ENCODE peak calls at places on chromosome 7, in ten cellular contexts. P is prostate gland, O is A549, K is suprapubic skin, I is HCT116, Y is adrenal gland, V is stomach, Z is GM12891, Q is gastrocnemius medialis, F is IMR-90. X is an unnamed sample.

GRCh38 chr7:96238474-96238873 is 83.4 kb downstream of the SLC25A13 start:
- DNase-seq in I (no peak), Y (no peak), P (no peak), Q (no peak), O (no peak), V (no peak), Z (no peak), F (no peak), K (no peak), X (no peak)

GRCh38 chr7:155213385-155213784 is 84.3 kb upstream of the INSIG1 start:
- DNase-seq in O (no peak), V (no peak), P (no peak), K (peak), I (no peak), F (peak), Q (no peak), Z (no peak), Y (no peak), X (no peak)

GRCh38 chr7:138848056-138848975 is 50.3 kb upstream of the ATP6V0A4 start:
- DNase-seq in V (no peak), P (no peak), K (no peak), Q (no peak), Y (no peak), I (no peak), F (peak), O (no peak), Z (no peak), X (no peak)

GRCh38 chr7:108650487-108650886 is 80.8 kb downstream of the DNAJB9 start:
- DNase-seq in Y (no peak), Z (no peak), P (no peak), F (peak), V (no peak), K (no peak), I (no peak), Q (no peak), O (no peak), X (no peak)

GRCh38 chr7:134852626-134853025 is 73.2 kb downstream of the CALD1 start:
- DNase-seq in Y (no peak), O (no peak), K (no peak), Z (no peak), F (no peak), Q (no peak), P (peak), V (no peak), I (no peak), X (no peak)

GRCh38 chr7:155930061-155930460 is 117.8 kb upstream of the SHH start:
- DNase-seq in F (no peak), O (no peak), V (peak), K (no peak), P (no peak), Y (peak), I (no peak), Z (no peak), Q (no peak), X (no peak)

GRCh38 chr7:132276986-132277716 is 299.1 kb downstream of the PLXNA4 start:
- DNase-seq in P (no peak), O (peak), Y (no peak), Q (no peak), I (no peak), F (peak), K (no peak), Z (no peak), V (no peak), X (no peak)

GRCh38 chr7:26156454-26157365 is 4.7 kb downstream of the NFE2L3 start:
- DNase-seq in V (no peak), Y (no peak), I (peak), P (no peak), O (peak), Q (no peak), Z (no peak), F (peak), K (no peak), X (peak)

GRCh38 chr7:134024729-134025128 is 102.4 kb upstream of the LRGUK start:
- DNase-seq in I (no peak), V (no peak), Q (no peak), K (no peak), P (peak), O (no peak), Z (no peak), F (peak), Y (no peak), X (no peak)

GRCh38 chr7:140673063-140673769 is 471 bp downstream of the ADCK2 start:
- DNase-seq in Q (peak), F (no peak), Z (peak), I (no peak), O (peak), K (no peak), P (peak), Y (peak), V (peak), X (no peak)

GRCh38 chr7:125670926-125671572 is 741.4 kb upstream of the POT1 start:
- DNase-seq in Y (no peak), Q (no peak), I (peak), O (no peak), V (no peak), K (no peak), P (no peak), F (no peak), Z (no peak), X (no peak)

GRCh38 chr7:85621286-85621685 is 434.4 kb upstream of the SEMA3D start:
- DNase-seq in F (no peak), P (no peak), Q (no peak), Y (no peak), Z (no peak), O (no peak), V (no peak), I (no peak), K (no peak), X (no peak)

GRCh38 chr7:105675873-105676484 is 94.7 kb upstream of the EFCAB10 start:
- DNase-seq in I (no peak), P (no peak), Y (peak), O (no peak), F (no peak), V (peak), Z (no peak), Q (no peak), K (no peak), X (no peak)

GRCh38 chr7:105680505-105681187 is 99.4 kb upstream of the EFCAB10 start:
- DNase-seq in O (no peak), Z (no peak), P (no peak), F (no peak), V (no peak), Y (peak), K (no peak), I (no peak), Q (peak), X (no peak)

GRCh38 chr7:105677803-105678583 is 96.7 kb upstream of the EFCAB10 start:
- DNase-seq in Y (peak), Q (peak), P (no peak), I (no peak), K (no peak), F (no peak), O (no peak), Z (no peak), V (peak), X (no peak)

GRCh38 chr7:105677395-105677701 is 96.1 kb upstream of the EFCAB10 start:
- DNase-seq in F (no peak), O (no peak), Q (no peak), I (no peak), V (no peak), Z (no peak), P (no peak), Y (no peak), K (no peak), X (no peak)

GRCh38 chr7:105678811-105679495 is 97.7 kb upstream of the EFCAB10 start:
- DNase-seq in I (no peak), K (peak), Y (peak), P (peak), O (no peak), Z (no peak), Q (peak), F (peak), V (peak), X (no peak)
- TF ChIP-seq POLR2A in I (no peak), K (no peak), Y (no peak), P (no peak), O (no peak), Z (no peak), Q (peak), F (no peak), V (no peak), X (no peak)

DNA sequence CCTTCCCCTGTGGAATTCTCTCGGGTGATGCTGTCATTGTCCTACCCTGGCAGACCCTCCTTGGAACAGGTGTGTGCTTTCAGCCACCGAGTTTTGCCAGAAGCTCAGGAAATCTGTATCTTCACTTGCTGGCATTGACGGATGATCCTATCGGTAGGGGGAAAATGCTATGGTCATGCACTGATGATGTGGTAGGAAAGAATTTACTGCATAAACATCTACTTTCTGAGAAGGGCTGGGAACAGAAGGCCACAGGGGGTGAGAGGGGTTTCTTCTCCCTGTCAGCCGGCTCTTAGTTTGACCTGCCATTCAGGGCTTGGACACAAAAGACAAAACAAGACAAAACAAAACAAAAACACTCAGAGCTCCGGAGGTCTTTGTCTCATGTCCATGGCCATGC is 43.6 kb upstream of the CARD11 start:
- DNase-seq in Y (no peak), V (no peak), P (no peak), I (no peak), K (no peak), Q (no peak), O (no peak), F (peak), Z (no peak), X (no peak)
- TF ChIP-seq POLR2A in Y (no peak), V (no peak), P (no peak), I (no peak), K (no peak), Q (no peak), O (no peak), F (no peak), Z (no peak), X (no peak)

DNA sequence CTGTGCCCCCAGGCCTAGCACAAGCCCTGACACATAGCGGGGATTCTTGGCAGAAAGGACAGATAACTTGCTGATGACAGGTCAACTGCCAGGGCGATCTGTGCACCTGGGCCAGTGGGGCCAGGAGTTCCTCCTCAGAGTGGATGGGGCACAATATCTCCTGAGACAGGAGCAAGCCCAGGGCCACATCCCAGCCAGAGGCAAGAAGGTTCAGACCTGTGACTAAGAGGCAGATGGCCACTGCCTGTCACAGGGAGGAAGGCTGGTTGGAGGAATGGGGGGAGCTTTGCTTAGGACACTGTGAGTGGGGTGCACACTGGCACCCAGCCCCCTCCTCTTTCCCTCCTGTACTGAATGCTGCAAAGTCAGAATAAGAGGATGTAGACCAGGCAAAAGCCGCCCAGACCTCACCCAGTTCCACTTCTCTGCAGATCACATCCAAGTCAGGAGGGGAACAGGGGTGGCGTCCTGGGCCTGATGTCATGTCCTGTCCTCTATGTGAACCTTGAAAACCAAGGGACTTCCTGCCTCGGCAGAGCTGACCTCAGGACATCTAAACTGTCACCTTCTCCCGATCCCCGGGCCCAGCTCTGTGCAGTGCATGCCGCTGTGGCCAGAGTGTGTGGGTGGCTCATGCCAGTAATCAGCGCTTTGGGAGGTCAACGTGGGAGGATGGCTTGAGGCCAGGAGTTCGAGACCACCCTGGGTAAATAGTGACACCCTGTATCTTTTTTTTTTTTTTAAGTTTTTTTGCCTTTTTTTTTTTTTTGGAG is 1.3 kb downstream of the GUSB start:
- DNase-seq in Y (peak), K (peak), F (no peak), I (no peak), V (peak), Q (peak), Z (peak), P (no peak), O (no peak), X (no peak)
- TF ChIP-seq POLR2A in Y (no peak), K (no peak), F (no peak), I (no peak), V (no peak), Q (no peak), Z (peak), P (no peak), O (no peak), X (no peak)

DNA sequence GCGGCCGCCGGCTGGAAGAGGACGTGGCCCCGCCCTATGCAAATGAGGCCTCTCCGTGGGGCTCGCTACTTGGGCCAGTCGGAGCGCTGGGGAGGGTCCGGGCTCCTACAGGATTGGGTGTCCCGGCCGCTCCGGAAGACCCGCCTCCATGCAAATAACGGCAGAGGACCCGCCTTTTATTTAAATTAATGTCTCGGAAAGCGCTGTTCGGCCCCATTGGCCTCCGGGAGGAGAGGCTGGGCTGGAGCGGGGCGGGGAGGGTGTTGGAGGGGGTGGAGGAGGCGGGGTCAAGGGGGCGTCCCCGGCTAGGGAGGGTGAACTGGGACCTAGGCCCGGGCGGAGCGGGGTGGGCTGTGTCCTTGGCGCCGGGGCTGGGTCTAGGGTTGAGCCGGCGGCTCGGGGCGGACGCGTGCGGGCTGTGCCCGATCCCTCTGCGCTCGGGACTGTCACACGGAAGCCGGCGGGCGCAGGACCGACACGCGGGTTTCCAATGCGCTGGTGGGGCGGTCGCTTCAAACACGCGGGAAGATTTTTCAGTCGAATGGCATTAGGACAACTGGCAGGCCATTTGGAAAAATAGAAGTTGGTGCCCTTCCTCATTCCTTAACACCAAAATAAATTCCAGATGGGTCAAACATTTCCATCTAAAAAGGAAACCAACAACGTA is 344 bp upstream of the POLM start:
- DNase-seq in F (peak), P (peak), O (peak), V (peak), Z (peak), Q (peak), Y (peak), I (peak), K (peak), X (peak)
- TF ChIP-seq POLR2A in F (no peak), P (peak), O (peak), V (no peak), Z (no peak), Q (peak), Y (no peak), I (no peak), K (peak), X (peak)

GRCh38 chr7:92769844-92770243 is 66.5 kb downstream of the CDK6 start:
- DNase-seq in O (no peak), Z (no peak), F (no peak), K (no peak), Q (no peak), I (no peak), Y (no peak), V (no peak), P (no peak), X (no peak)
- TF ChIP-seq POLR2A in O (no peak), Z (no peak), F (no peak), K (no peak), Q (no peak), I (no peak), Y (no peak), V (no peak), P (no peak), X (no peak)

X was measured in H54.